ENCODE peak calls at places on chromosomes 7 and 10, in ten cellular contexts. One of them, this sample, is unnamed.

GRCh38 chr7:106561657-106562411 is 99.1 kb downstream of the CCDC71L start:
- DNase-seq in left ventricle myocardium inferior: no peak
- DNase-seq in upper lobe of right lung: no peak
- DNase-seq in AML-193: no peak
- DNase-seq in endothelial cell: no peak
- DNase-seq in AG20443: no peak
- DNase-seq in anterior cingulate cortex: no peak
- DNase-seq in activated naive CD8-positive, alpha-beta T cell treated with anti-CD3 and anti-CD28 coated beads, Interleukin-2, amount 50 U/mL, for 24 hours: no peak
- DNase-seq in T1000: no peak
- DNase-seq in stimulated activated CD8-positive, alpha-beta memory T cell treated with anti-CD3 and anti-CD28 coated beads, Interleukin-7, amount 100 ng/mL, for 24 hours: no peak
- DNase-seq in this sample: no peak

GRCh38 chr10:123442901-123443300 is 223.3 kb upstream of the GPR26 start:
- DNase-seq in anterior cingulate cortex: no peak
- DNase-seq in endothelial cell: no peak
- DNase-seq in activated naive CD8-positive, alpha-beta T cell treated with anti-CD3 and anti-CD28 coated beads, Interleukin-2, amount 50 U/mL, for 24 hours: no peak
- DNase-seq in AML-193: no peak
- DNase-seq in T1000: no peak
- DNase-seq in left ventricle myocardium inferior: no peak
- DNase-seq in stimulated activated CD8-positive, alpha-beta memory T cell treated with anti-CD3 and anti-CD28 coated beads, Interleukin-7, amount 100 ng/mL, for 24 hours: no peak
- DNase-seq in upper lobe of right lung: no peak
- DNase-seq in AG20443: no peak
- DNase-seq in this sample: no peak

GRCh38 chr7:142811154-142811737 is 40.5 kb downstream of the PRSS2 start:
- DNase-seq in AML-193: peak
- DNase-seq in stimulated activated CD8-positive, alpha-beta memory T cell treated with anti-CD3 and anti-CD28 coated beads, Interleukin-7, amount 100 ng/mL, for 24 hours: no peak
- DNase-seq in activated naive CD8-positive, alpha-beta T cell treated with anti-CD3 and anti-CD28 coated beads, Interleukin-2, amount 50 U/mL, for 24 hours: no peak
- DNase-seq in T1000: no peak
- DNase-seq in endothelial cell: peak
- DNase-seq in left ventricle myocardium inferior: no peak
- DNase-seq in anterior cingulate cortex: no peak
- DNase-seq in upper lobe of right lung: no peak
- DNase-seq in AG20443: peak
- DNase-seq in this sample: no peak

GRCh38 chr10:317219-317868 is 182.1 kb downstream of the ZMYND11 start:
- DNase-seq in left ventricle myocardium inferior: peak
- DNase-seq in endothelial cell: no peak
- DNase-seq in anterior cingulate cortex: no peak
- DNase-seq in AG20443: peak
- DNase-seq in activated naive CD8-positive, alpha-beta T cell treated with anti-CD3 and anti-CD28 coated beads, Interleukin-2, amount 50 U/mL, for 24 hours: peak
- DNase-seq in upper lobe of right lung: peak
- DNase-seq in T1000: no peak
- DNase-seq in stimulated activated CD8-positive, alpha-beta memory T cell treated with anti-CD3 and anti-CD28 coated beads, Interleukin-7, amount 100 ng/mL, for 24 hours: no peak
- DNase-seq in AML-193: no peak
- DNase-seq in this sample: no peak

GRCh38 chr7:70042533-70042932 is 444.3 kb downstream of the AUTS2 start:
- DNase-seq in anterior cingulate cortex: no peak
- DNase-seq in AML-193: no peak
- DNase-seq in activated naive CD8-positive, alpha-beta T cell treated with anti-CD3 and anti-CD28 coated beads, Interleukin-2, amount 50 U/mL, for 24 hours: no peak
- DNase-seq in left ventricle myocardium inferior: no peak
- DNase-seq in stimulated activated CD8-positive, alpha-beta memory T cell treated with anti-CD3 and anti-CD28 coated beads, Interleukin-7, amount 100 ng/mL, for 24 hours: no peak
- DNase-seq in upper lobe of right lung: no peak
- DNase-seq in T1000: peak
- DNase-seq in endothelial cell: no peak
- DNase-seq in AG20443: peak
- DNase-seq in this sample: no peak

GRCh38 chr7:141304291-141304690 is 230.4 kb downstream of the TMEM178B start:
- DNase-seq in T1000: no peak
- DNase-seq in anterior cingulate cortex: no peak
- DNase-seq in activated naive CD8-positive, alpha-beta T cell treated with anti-CD3 and anti-CD28 coated beads, Interleukin-2, amount 50 U/mL, for 24 hours: no peak
- DNase-seq in AML-193: no peak
- DNase-seq in left ventricle myocardium inferior: no peak
- DNase-seq in endothelial cell: no peak
- DNase-seq in AG20443: no peak
- DNase-seq in upper lobe of right lung: no peak
- DNase-seq in stimulated activated CD8-positive, alpha-beta memory T cell treated with anti-CD3 and anti-CD28 coated beads, Interleukin-7, amount 100 ng/mL, for 24 hours: no peak
- DNase-seq in this sample: no peak

GRCh38 chr7:26346611-26347200 is 55.0 kb downstream of the SNX10 start:
- DNase-seq in AG20443: no peak
- DNase-seq in upper lobe of right lung: peak
- DNase-seq in activated naive CD8-positive, alpha-beta T cell treated with anti-CD3 and anti-CD28 coated beads, Interleukin-2, amount 50 U/mL, for 24 hours: no peak
- DNase-seq in stimulated activated CD8-positive, alpha-beta memory T cell treated with anti-CD3 and anti-CD28 coated beads, Interleukin-7, amount 100 ng/mL, for 24 hours: no peak
- DNase-seq in T1000: no peak
- DNase-seq in anterior cingulate cortex: no peak
- DNase-seq in endothelial cell: no peak
- DNase-seq in left ventricle myocardium inferior: no peak
- DNase-seq in AML-193: no peak
- DNase-seq in this sample: no peak

GRCh38 chr10:33306756-33307519 is 27.5 kb downstream of the NRP1 start:
- DNase-seq in stimulated activated CD8-positive, alpha-beta memory T cell treated with anti-CD3 and anti-CD28 coated beads, Interleukin-7, amount 100 ng/mL, for 24 hours: no peak
- DNase-seq in AG20443: peak
- DNase-seq in upper lobe of right lung: no peak
- DNase-seq in AML-193: no peak
- DNase-seq in endothelial cell: no peak
- DNase-seq in left ventricle myocardium inferior: no peak
- DNase-seq in T1000: no peak
- DNase-seq in anterior cingulate cortex: no peak
- DNase-seq in activated naive CD8-positive, alpha-beta T cell treated with anti-CD3 and anti-CD28 coated beads, Interleukin-2, amount 50 U/mL, for 24 hours: no peak
- DNase-seq in this sample: no peak

GRCh38 chr7:72751978-72752377 is 76.0 kb downstream of the TYW1B start:
- DNase-seq in T1000: no peak
- DNase-seq in endothelial cell: peak
- DNase-seq in AG20443: peak
- DNase-seq in left ventricle myocardium inferior: no peak
- DNase-seq in anterior cingulate cortex: no peak
- DNase-seq in upper lobe of right lung: no peak
- DNase-seq in stimulated activated CD8-positive, alpha-beta memory T cell treated with anti-CD3 and anti-CD28 coated beads, Interleukin-7, amount 100 ng/mL, for 24 hours: no peak
- DNase-seq in AML-193: no peak
- DNase-seq in activated naive CD8-positive, alpha-beta T cell treated with anti-CD3 and anti-CD28 coated beads, Interleukin-2, amount 50 U/mL, for 24 hours: no peak
- DNase-seq in this sample: no peak

GRCh38 chr10:122234416-122234815 is 36.7 kb upstream of the BTBD16 start:
- DNase-seq in anterior cingulate cortex: no peak
- DNase-seq in T1000: no peak
- DNase-seq in activated naive CD8-positive, alpha-beta T cell treated with anti-CD3 and anti-CD28 coated beads, Interleukin-2, amount 50 U/mL, for 24 hours: no peak
- DNase-seq in left ventricle myocardium inferior: no peak
- DNase-seq in AG20443: no peak
- DNase-seq in upper lobe of right lung: no peak
- DNase-seq in endothelial cell: no peak
- DNase-seq in AML-193: no peak
- DNase-seq in stimulated activated CD8-positive, alpha-beta memory T cell treated with anti-CD3 and anti-CD28 coated beads, Interleukin-7, amount 100 ng/mL, for 24 hours: no peak
- DNase-seq in this sample: no peak

GRCh38 chr10:114573330-114574045 is 84.6 kb downstream of the ABLIM1 start:
- DNase-seq in activated naive CD8-positive, alpha-beta T cell treated with anti-CD3 and anti-CD28 coated beads, Interleukin-2, amount 50 U/mL, for 24 hours: no peak
- DNase-seq in AG20443: no peak
- DNase-seq in T1000: no peak
- DNase-seq in stimulated activated CD8-positive, alpha-beta memory T cell treated with anti-CD3 and anti-CD28 coated beads, Interleukin-7, amount 100 ng/mL, for 24 hours: no peak
- DNase-seq in endothelial cell: no peak
- DNase-seq in upper lobe of right lung: no peak
- DNase-seq in anterior cingulate cortex: no peak
- DNase-seq in left ventricle myocardium inferior: no peak
- DNase-seq in AML-193: no peak
- DNase-seq in this sample: no peak

GRCh38 chr10:97673736-97674525 is 13.1 kb downstream of the AVPI1 start:
- DNase-seq in left ventricle myocardium inferior: no peak
- DNase-seq in upper lobe of right lung: no peak
- DNase-seq in AG20443: peak
- DNase-seq in endothelial cell: no peak
- DNase-seq in T1000: peak
- DNase-seq in AML-193: peak
- DNase-seq in activated naive CD8-positive, alpha-beta T cell treated with anti-CD3 and anti-CD28 coated beads, Interleukin-2, amount 50 U/mL, for 24 hours: peak
- DNase-seq in stimulated activated CD8-positive, alpha-beta memory T cell treated with anti-CD3 and anti-CD28 coated beads, Interleukin-7, amount 100 ng/mL, for 24 hours: no peak
- DNase-seq in anterior cingulate cortex: no peak
- DNase-seq in this sample: peak